ENCODE peak calls at places on chromosomes 5 and 9, in four cellular contexts. One of them, this sample, is unnamed.

GRCh38 chr5:149878371-149878770 is 66.2 kb downstream of the PDE6A start:
- DNase-seq in IMR-90: no peak
- DNase-seq in K562: no peak
- DNase-seq in endothelial cell of umbilical vein: peak; percentile 52
- DNase-seq in this sample: no peak

GRCh38 chr9:113632776-113633590 is 169.5 kb downstream of the RGS3 start:
- DNase-seq in endothelial cell of umbilical vein: no peak
- DNase-seq in IMR-90: peak; percentile 78
- DNase-seq in K562: no peak
- DNase-seq in this sample: no peak

GRCh38 chr5:3301316-3301715 is 294.3 kb upstream of the IRX1 start:
- DNase-seq in endothelial cell of umbilical vein: no peak
- DNase-seq in K562: no peak
- DNase-seq in IMR-90: no peak
- DNase-seq in this sample: no peak

GRCh38 chr9:93475108-93475507 is 21.7 kb upstream of the FAM120AOS start:
- DNase-seq in IMR-90: no peak
- DNase-seq in endothelial cell of umbilical vein: no peak
- DNase-seq in K562: no peak
- DNase-seq in this sample: no peak

GRCh38 chr9:104844710-104845109 is 80.8 kb downstream of the NIPSNAP3B start:
- DNase-seq in K562: no peak
- DNase-seq in IMR-90: no peak
- DNase-seq in endothelial cell of umbilical vein: no peak
- DNase-seq in this sample: no peak

GRCh38 chr5:34686762-34687268 is 30.7 kb downstream of the RAI14 start:
- DNase-seq in endothelial cell of umbilical vein: peak; percentile 97
- DNase-seq in IMR-90: peak; percentile 99
- DNase-seq in K562: peak; percentile 78
- DNase-seq in this sample: peak; percentile 62

GRCh38 chr5:151156732-151157402 is 712 bp downstream of the ANXA6 start:
- DNase-seq in endothelial cell of umbilical vein: peak; percentile 19
- DNase-seq in IMR-90: peak; percentile 23
- DNase-seq in K562: no peak
- DNase-seq in this sample: no peak

GRCh38 chr5:105953616-105954015 is 1717.1 kb downstream of the EFNA5 start:
- DNase-seq in endothelial cell of umbilical vein: no peak
- DNase-seq in IMR-90: no peak
- DNase-seq in K562: no peak
- DNase-seq in this sample: no peak

GRCh38 chr9:87834357-87834756 is 48.3 kb upstream of the SPATA31E1 start:
- DNase-seq in IMR-90: no peak
- DNase-seq in K562: peak; percentile 11
- DNase-seq in endothelial cell of umbilical vein: no peak
- DNase-seq in this sample: no peak

GRCh38 chr5:137703565-137703964 is 32.3 kb downstream of the KLHL3 start:
- DNase-seq in IMR-90: no peak
- DNase-seq in K562: no peak
- DNase-seq in endothelial cell of umbilical vein: no peak
- DNase-seq in this sample: no peak

GRCh38 chr5:142857405-142857804 is 87.2 kb downstream of the ARHGAP26 start:
- DNase-seq in K562: no peak
- DNase-seq in endothelial cell of umbilical vein: peak; percentile 62
- DNase-seq in IMR-90: no peak
- DNase-seq in this sample: no peak
- H3K4me2 ChIP-seq in K562: no peak overlapping the region
- H3K4me2 ChIP-seq in endothelial cell of umbilical vein: no peak overlapping the region
- H3K4me2 ChIP-seq in IMR-90: no peak overlapping the region
- H3K4me2 ChIP-seq in this sample: peak overlapping the region; percentile 20

GRCh38 chr5:66720776-66721175 is 124.6 kb downstream of the MAST4 start:
- DNase-seq in endothelial cell of umbilical vein: no peak
- DNase-seq in IMR-90: no peak
- DNase-seq in K562: no peak
- DNase-seq in this sample: no peak

GRCh38 chr5:66727630-66728029 is 131.4 kb downstream of the MAST4 start:
- DNase-seq in IMR-90: no peak
- DNase-seq in K562: no peak
- DNase-seq in endothelial cell of umbilical vein: no peak
- DNase-seq in this sample: no peak

GRCh38 chr5:66722653-66723052 is 126.5 kb downstream of the MAST4 start:
- DNase-seq in IMR-90: no peak
- DNase-seq in K562: no peak
- DNase-seq in endothelial cell of umbilical vein: no peak
- DNase-seq in this sample: no peak

GRCh38 chr5:66724336-66724735 is 128.1 kb downstream of the MAST4 start:
- DNase-seq in endothelial cell of umbilical vein: no peak
- DNase-seq in IMR-90: no peak
- DNase-seq in K562: no peak
- DNase-seq in this sample: no peak

GRCh38 chr5:66724740-66725139 is 128.5 kb downstream of the MAST4 start:
- DNase-seq in K562: no peak
- DNase-seq in IMR-90: no peak
- DNase-seq in endothelial cell of umbilical vein: no peak
- DNase-seq in this sample: no peak
- TF ChIP-seq CTCF in K562: no peak
- TF ChIP-seq CTCF in IMR-90: peak; percentile 10
- TF ChIP-seq CTCF in endothelial cell of umbilical vein: no peak
- TF ChIP-seq CTCF in this sample: no peak

GRCh38 chr9:91359734-91360470 is 1.8 kb downstream of the AUH start:
- DNase-seq in K562: no peak
- DNase-seq in endothelial cell of umbilical vein: no peak
- DNase-seq in IMR-90: no peak
- DNase-seq in this sample: no peak

GRCh38 chr9:91360551-91361293 is 996 bp downstream of the AUH start:
- DNase-seq in endothelial cell of umbilical vein: peak; percentile 45
- DNase-seq in K562: no peak
- DNase-seq in IMR-90: no peak
- DNase-seq in this sample: no peak

GRCh38 chr9:91364005-91364404 is 2.3 kb upstream of the AUH start:
- DNase-seq in endothelial cell of umbilical vein: no peak
- DNase-seq in IMR-90: no peak
- DNase-seq in K562: no peak
- DNase-seq in this sample: no peak

GRCh38 chr9:91361294-91362201 is at the start of gene AUH:
- DNase-seq in IMR-90: peak; percentile 67
- DNase-seq in K562: peak; percentile 96
- DNase-seq in endothelial cell of umbilical vein: peak; percentile 82
- DNase-seq in this sample: peak; percentile 11

DNA sequence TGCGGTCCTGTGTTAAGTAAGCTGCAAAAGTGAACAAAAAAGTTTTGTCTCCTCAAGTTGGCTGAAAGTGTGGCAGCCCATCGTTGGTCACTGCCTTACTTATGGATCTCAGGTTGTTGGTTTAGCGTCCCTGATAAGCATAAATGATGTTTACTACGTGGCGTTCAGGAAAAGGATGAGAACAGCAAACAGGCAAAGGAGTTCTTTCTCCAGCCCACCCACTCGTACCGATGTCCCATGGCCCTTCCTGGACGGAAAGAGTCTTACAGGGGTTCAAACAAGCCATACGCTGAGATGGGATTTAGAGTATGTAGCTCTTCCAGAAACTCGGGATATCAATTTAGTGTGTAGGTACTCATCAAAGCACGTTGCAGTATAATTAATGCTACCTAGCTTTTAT is 494 bp upstream of the AUH start:
- DNase-seq in IMR-90: no peak
- DNase-seq in K562: no peak
- DNase-seq in endothelial cell of umbilical vein: no peak
- DNase-seq in this sample: no peak
- H3K9me1 ChIP-seq in IMR-90: peaks cover 16% of the 10 kb centered on the region
- H3K9me1 ChIP-seq in K562: no peaks in the 10 kb centered on the region
- H3K9me1 ChIP-seq in endothelial cell of umbilical vein: no peaks in the 10 kb centered on the region
- H3K9me1 ChIP-seq in this sample: no peaks in the 10 kb centered on the region

DNA sequence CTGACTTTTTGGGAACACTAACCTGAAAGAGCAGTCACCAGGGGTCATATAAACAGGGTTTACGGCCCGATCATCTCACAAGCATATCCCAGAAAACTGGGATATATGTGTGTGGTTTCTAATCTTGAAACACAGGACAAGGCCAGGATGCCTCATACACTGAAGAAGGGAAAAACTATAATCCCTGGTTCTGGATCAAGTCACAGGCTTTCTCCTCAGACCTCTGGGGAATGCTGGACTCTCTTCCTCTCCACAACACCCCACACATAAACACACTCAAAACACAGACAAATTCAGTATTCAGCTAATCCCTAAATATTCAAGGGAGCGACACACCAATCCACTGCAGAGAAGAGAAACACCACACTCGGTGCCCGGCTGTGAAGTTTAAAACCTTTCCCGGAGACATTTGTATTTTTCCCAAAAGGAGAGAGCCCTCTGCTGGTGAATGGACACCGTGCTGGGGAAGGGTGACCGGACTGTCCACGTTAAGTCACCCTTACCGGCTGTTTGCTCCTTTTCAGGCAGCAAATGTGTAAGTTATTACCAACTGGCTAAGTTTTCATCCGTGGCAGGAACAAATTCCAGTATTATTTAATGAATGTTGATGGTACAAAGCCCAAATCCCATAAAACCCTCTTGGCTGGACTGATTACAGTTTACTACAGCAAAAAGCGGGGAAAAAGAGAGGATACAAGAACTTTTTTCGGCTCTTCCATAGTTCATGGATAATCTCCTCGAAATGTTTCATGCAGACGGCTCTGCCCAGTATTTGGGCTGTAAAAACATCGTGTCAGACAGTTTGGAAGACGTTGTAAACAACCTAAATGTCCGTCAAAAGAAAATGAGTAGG is 131.0 kb upstream of the SLC30A5 start:
- DNase-seq in K562: peak; percentile 45
- DNase-seq in endothelial cell of umbilical vein: peak; percentile 60
- DNase-seq in IMR-90: peak; percentile 52
- DNase-seq in this sample: no peak
- H3K4me2 ChIP-seq in K562: peak overlapping the region; percentile 5
- H3K4me2 ChIP-seq in endothelial cell of umbilical vein: no peak overlapping the region
- H3K4me2 ChIP-seq in IMR-90: peak overlapping the region; percentile 64
- H3K4me2 ChIP-seq in this sample: peak overlapping the region; percentile 54

DNA sequence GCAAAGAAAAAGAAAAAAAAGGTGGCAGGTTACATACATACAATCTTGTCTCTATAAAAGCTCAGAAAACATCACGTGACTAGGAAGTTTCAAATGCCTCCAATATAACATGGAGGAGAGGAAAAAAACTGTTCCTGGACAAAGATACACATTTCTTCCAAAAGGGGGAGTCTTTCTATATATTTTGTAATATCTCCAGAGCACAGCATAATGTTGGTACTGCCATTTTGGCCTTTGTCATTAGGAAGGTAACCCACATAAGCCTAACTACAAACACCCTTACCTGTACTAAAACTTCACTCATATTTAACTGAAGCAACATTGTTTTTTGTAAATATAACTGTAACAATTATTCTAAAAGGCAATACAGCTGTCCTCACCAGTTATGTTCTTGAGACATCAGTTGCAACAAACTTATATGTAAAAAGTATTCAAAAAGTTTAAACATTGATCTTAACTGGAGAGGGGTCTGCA is 1.2 kb upstream of the BTF3 start:
- DNase-seq in K562: peak; percentile 51
- DNase-seq in endothelial cell of umbilical vein: peak; percentile 54
- DNase-seq in IMR-90: peak; percentile 72
- DNase-seq in this sample: no peak
- TF ChIP-seq CTCF in K562: no peak
- TF ChIP-seq CTCF in endothelial cell of umbilical vein: peak; percentile 8
- TF ChIP-seq CTCF in IMR-90: peak; percentile 57
- TF ChIP-seq CTCF in this sample: no peak